ENCODE peak calls at places on chromosomes 12 and 14, in nine cellular contexts. One of them, this sample, is unnamed.

GRCh38 chr14:102565959-102566358 is 26.5 kb upstream of the RCOR1 start:
- DNase-seq in EL: no peak
- DNase-seq in stomach: no peak
- DNase-seq in cardiac fibroblast: no peak
- DNase-seq in A549: no peak
- DNase-seq in ureter: no peak
- DNase-seq in choroid plexus epithelial cell: no peak
- DNase-seq in type B pancreatic cell: no peak
- DNase-seq in left colon: no peak
- DNase-seq in this sample: no peak

GRCh38 chr12:26845057-26845666 is 12.2 kb upstream of the ITPR2 start:
- DNase-seq in EL: peak; percentile 56
- DNase-seq in stomach: peak; percentile 70
- DNase-seq in cardiac fibroblast: peak; percentile 65
- DNase-seq in A549: peak; percentile 50
- DNase-seq in ureter: no peak
- DNase-seq in choroid plexus epithelial cell: peak; percentile 55
- DNase-seq in type B pancreatic cell: no peak
- DNase-seq in left colon: peak; percentile 35
- DNase-seq in this sample: peak; percentile 67

GRCh38 chr12:83826112-83826511 is 1086.5 kb downstream of the SLC6A15 start:
- DNase-seq in EL: peak; percentile 50
- DNase-seq in stomach: peak; percentile 35
- DNase-seq in cardiac fibroblast: peak; percentile 45
- DNase-seq in A549: no peak
- DNase-seq in ureter: no peak
- DNase-seq in choroid plexus epithelial cell: peak; percentile 75
- DNase-seq in type B pancreatic cell: no peak
- DNase-seq in left colon: no peak
- DNase-seq in this sample: peak; percentile 86

GRCh38 chr12:112430929-112431328 is 12.2 kb downstream of the PTPN11 start:
- DNase-seq in EL: no peak
- DNase-seq in stomach: no peak
- DNase-seq in cardiac fibroblast: no peak
- DNase-seq in A549: no peak
- DNase-seq in ureter: no peak
- DNase-seq in choroid plexus epithelial cell: no peak
- DNase-seq in type B pancreatic cell: no peak
- DNase-seq in left colon: no peak
- DNase-seq in this sample: no peak

GRCh38 chr12:74185360-74185759 is 352.3 kb upstream of the ATXN7L3B start:
- DNase-seq in EL: no peak
- DNase-seq in stomach: no peak
- DNase-seq in cardiac fibroblast: no peak
- DNase-seq in A549: no peak
- DNase-seq in ureter: no peak
- DNase-seq in choroid plexus epithelial cell: no peak
- DNase-seq in type B pancreatic cell: no peak
- DNase-seq in left colon: no peak
- DNase-seq in this sample: no peak

GRCh38 chr12:95815635-95816212 is 25.2 kb upstream of the NTN4 start:
- DNase-seq in EL: peak; percentile 47
- DNase-seq in stomach: no peak
- DNase-seq in cardiac fibroblast: peak; percentile 63
- DNase-seq in A549: peak; percentile 43
- DNase-seq in ureter: no peak
- DNase-seq in choroid plexus epithelial cell: peak; percentile 61
- DNase-seq in type B pancreatic cell: no peak
- DNase-seq in left colon: no peak
- DNase-seq in this sample: no peak

GRCh38 chr14:88210426-88210825 is 112.6 kb downstream of the KCNK10 start:
- DNase-seq in EL: no peak
- DNase-seq in stomach: no peak
- DNase-seq in cardiac fibroblast: no peak
- DNase-seq in A549: no peak
- DNase-seq in ureter: no peak
- DNase-seq in choroid plexus epithelial cell: no peak
- DNase-seq in type B pancreatic cell: no peak
- DNase-seq in left colon: no peak
- DNase-seq in this sample: no peak

GRCh38 chr12:75977952-75978671 is 53.5 kb downstream of the PHLDA1 start:
- DNase-seq in EL: peak; percentile 100
- DNase-seq in stomach: peak; percentile 56
- DNase-seq in cardiac fibroblast: peak; percentile 100
- DNase-seq in A549: peak; percentile 94
- DNase-seq in ureter: peak; percentile 85
- DNase-seq in choroid plexus epithelial cell: peak; percentile 100
- DNase-seq in type B pancreatic cell: no peak
- DNase-seq in left colon: peak; percentile 82
- DNase-seq in this sample: no peak

GRCh38 chr14:92135269-92135668 is 13.5 kb downstream of the CPSF2 start:
- DNase-seq in EL: peak; percentile 25
- DNase-seq in stomach: no peak
- DNase-seq in cardiac fibroblast: peak; percentile 67
- DNase-seq in A549: peak; percentile 11
- DNase-seq in ureter: no peak
- DNase-seq in choroid plexus epithelial cell: peak; percentile 77
- DNase-seq in type B pancreatic cell: no peak
- DNase-seq in left colon: no peak
- DNase-seq in this sample: no peak

GRCh38 chr14:42869681-42870080 is 1263.0 kb downstream of the LRFN5 start:
- DNase-seq in EL: no peak
- DNase-seq in stomach: no peak
- DNase-seq in cardiac fibroblast: no peak
- DNase-seq in A549: no peak
- DNase-seq in ureter: no peak
- DNase-seq in choroid plexus epithelial cell: peak; percentile 18
- DNase-seq in type B pancreatic cell: no peak
- DNase-seq in left colon: no peak
- DNase-seq in this sample: no peak

GRCh38 chr14:50345891-50346422 is 33.8 kb downstream of the DMAC2L start:
- DNase-seq in EL: no peak
- DNase-seq in stomach: no peak
- DNase-seq in cardiac fibroblast: no peak
- DNase-seq in A549: no peak
- DNase-seq in ureter: no peak
- DNase-seq in choroid plexus epithelial cell: no peak
- DNase-seq in type B pancreatic cell: no peak
- DNase-seq in left colon: no peak
- DNase-seq in this sample: no peak

GRCh38 chr12:26651566-26652188 is 181.3 kb downstream of the ITPR2 start:
- DNase-seq in EL: peak; percentile 72
- DNase-seq in stomach: peak; percentile 45
- DNase-seq in cardiac fibroblast: peak; percentile 80
- DNase-seq in A549: peak; percentile 71
- DNase-seq in ureter: peak; percentile 66
- DNase-seq in choroid plexus epithelial cell: peak; percentile 90
- DNase-seq in type B pancreatic cell: no peak
- DNase-seq in left colon: no peak
- DNase-seq in this sample: peak; percentile 75

GRCh38 chr12:105672576-105672975 is 342.1 kb downstream of the C12orf75 start:
- DNase-seq in EL: no peak
- DNase-seq in stomach: peak; percentile 42
- DNase-seq in cardiac fibroblast: peak; percentile 29
- DNase-seq in A549: no peak
- DNase-seq in ureter: peak; percentile 42
- DNase-seq in choroid plexus epithelial cell: no peak
- DNase-seq in type B pancreatic cell: no peak
- DNase-seq in left colon: peak; percentile 30
- DNase-seq in this sample: no peak

GRCh38 chr12:62738611-62739010 is 196.3 kb downstream of the PPM1H start:
- DNase-seq in EL: no peak
- DNase-seq in stomach: no peak
- DNase-seq in cardiac fibroblast: no peak
- DNase-seq in A549: no peak
- DNase-seq in ureter: no peak
- DNase-seq in choroid plexus epithelial cell: no peak
- DNase-seq in type B pancreatic cell: no peak
- DNase-seq in left colon: no peak
- DNase-seq in this sample: peak; percentile 13